ENCODE peak calls at places on chromosomes 2 and 18, in eight cellular contexts. One of them, this sample, is unnamed.

GRCh38 chr2:230734247-230735175 is 21.9 kb downstream of the CAB39 start:
- DNase-seq in CD8-positive, alpha-beta T cell: no peak
- DNase-seq in tibial artery: no peak
- DNase-seq in left ventricle myocardium inferior: no peak
- DNase-seq in breast epithelium: no peak
- DNase-seq in heart right ventricle: no peak
- DNase-seq in coronary artery: no peak
- DNase-seq in neural progenitor cell: no peak
- DNase-seq in this sample: no peak

GRCh38 chr2:135091681-135092080 is 39.6 kb downstream of the RAB3GAP1 start:
- DNase-seq in neural progenitor cell: no peak
- DNase-seq in coronary artery: no peak
- DNase-seq in heart right ventricle: no peak
- DNase-seq in left ventricle myocardium inferior: no peak
- DNase-seq in breast epithelium: no peak
- DNase-seq in tibial artery: no peak
- DNase-seq in CD8-positive, alpha-beta T cell: no peak
- DNase-seq in this sample: no peak

GRCh38 chr2:216695401-216695821 is at the start of gene IGFBP5:
- DNase-seq in neural progenitor cell: peak; percentile 94
- DNase-seq in coronary artery: peak; percentile 92
- DNase-seq in breast epithelium: peak; percentile 78
- DNase-seq in CD8-positive, alpha-beta T cell: no peak
- DNase-seq in left ventricle myocardium inferior: peak; percentile 92
- DNase-seq in heart right ventricle: peak; percentile 91
- DNase-seq in tibial artery: peak; percentile 96
- DNase-seq in this sample: peak; percentile 80

GRCh38 chr18:34493099-34493544 is 217.0 kb upstream of the DTNA start:
- DNase-seq in neural progenitor cell: peak; percentile 68
- DNase-seq in breast epithelium: peak; percentile 85
- DNase-seq in left ventricle myocardium inferior: peak; percentile 82
- DNase-seq in CD8-positive, alpha-beta T cell: no peak
- DNase-seq in coronary artery: peak; percentile 87
- DNase-seq in tibial artery: peak; percentile 92
- DNase-seq in heart right ventricle: peak; percentile 74
- DNase-seq in this sample: peak; percentile 53

GRCh38 chr2:71453404-71454220 is at the start of gene DYSF:
- DNase-seq in CD8-positive, alpha-beta T cell: no peak
- DNase-seq in heart right ventricle: peak; percentile 70
- DNase-seq in breast epithelium: no peak
- DNase-seq in coronary artery: no peak
- DNase-seq in tibial artery: peak; percentile 76
- DNase-seq in neural progenitor cell: peak; percentile 88
- DNase-seq in left ventricle myocardium inferior: peak; percentile 71
- DNase-seq in this sample: peak; percentile 53

GRCh38 chr2:36477744-36478143 is 120.2 kb downstream of the FEZ2 start:
- DNase-seq in coronary artery: no peak
- DNase-seq in breast epithelium: no peak
- DNase-seq in neural progenitor cell: no peak
- DNase-seq in tibial artery: no peak
- DNase-seq in CD8-positive, alpha-beta T cell: no peak
- DNase-seq in heart right ventricle: no peak
- DNase-seq in left ventricle myocardium inferior: no peak
- DNase-seq in this sample: no peak

GRCh38 chr2:163692081-163692480 is 43.7 kb downstream of the FIGN start:
- DNase-seq in coronary artery: no peak
- DNase-seq in tibial artery: no peak
- DNase-seq in heart right ventricle: no peak
- DNase-seq in neural progenitor cell: no peak
- DNase-seq in left ventricle myocardium inferior: no peak
- DNase-seq in breast epithelium: no peak
- DNase-seq in CD8-positive, alpha-beta T cell: no peak
- DNase-seq in this sample: no peak

GRCh38 chr18:7592305-7593071 is 25.4 kb downstream of the PTPRM start:
- DNase-seq in coronary artery: no peak
- DNase-seq in tibial artery: no peak
- DNase-seq in neural progenitor cell: peak; percentile 53
- DNase-seq in breast epithelium: no peak
- DNase-seq in left ventricle myocardium inferior: no peak
- DNase-seq in CD8-positive, alpha-beta T cell: no peak
- DNase-seq in heart right ventricle: no peak
- DNase-seq in this sample: no peak

GRCh38 chr2:38850045-38850444 is 25.7 kb downstream of the DHX57 start:
- DNase-seq in heart right ventricle: no peak
- DNase-seq in tibial artery: no peak
- DNase-seq in CD8-positive, alpha-beta T cell: no peak
- DNase-seq in breast epithelium: no peak
- DNase-seq in neural progenitor cell: no peak
- DNase-seq in left ventricle myocardium inferior: no peak
- DNase-seq in coronary artery: no peak
- DNase-seq in this sample: no peak

GRCh38 chr18:13606589-13607254 is 119.6 kb downstream of the FAM210A start:
- DNase-seq in coronary artery: no peak
- DNase-seq in neural progenitor cell: no peak
- DNase-seq in tibial artery: no peak
- DNase-seq in left ventricle myocardium inferior: no peak
- DNase-seq in CD8-positive, alpha-beta T cell: no peak
- DNase-seq in breast epithelium: no peak
- DNase-seq in heart right ventricle: no peak
- DNase-seq in this sample: no peak

GRCh38 chr2:55883339-55883738 is 40.2 kb downstream of the EFEMP1 start:
- DNase-seq in tibial artery: no peak
- DNase-seq in CD8-positive, alpha-beta T cell: no peak
- DNase-seq in heart right ventricle: peak; percentile 31
- DNase-seq in breast epithelium: no peak
- DNase-seq in coronary artery: no peak
- DNase-seq in neural progenitor cell: no peak
- DNase-seq in left ventricle myocardium inferior: peak; percentile 34
- DNase-seq in this sample: no peak

GRCh38 chr2:11286749-11287148 is 57.7 kb downstream of the ROCK2 start:
- DNase-seq in tibial artery: no peak
- DNase-seq in breast epithelium: no peak
- DNase-seq in CD8-positive, alpha-beta T cell: no peak
- DNase-seq in heart right ventricle: no peak
- DNase-seq in left ventricle myocardium inferior: no peak
- DNase-seq in coronary artery: no peak
- DNase-seq in neural progenitor cell: no peak
- DNase-seq in this sample: no peak

GRCh38 chr18:8699948-8700347 is 5.4 kb upstream of the MTCL1 start:
- DNase-seq in neural progenitor cell: no peak
- DNase-seq in CD8-positive, alpha-beta T cell: no peak
- DNase-seq in left ventricle myocardium inferior: no peak
- DNase-seq in breast epithelium: peak; percentile 42
- DNase-seq in coronary artery: no peak
- DNase-seq in heart right ventricle: no peak
- DNase-seq in tibial artery: no peak
- DNase-seq in this sample: no peak

GRCh38 chr2:108297436-108298141 is 8.9 kb downstream of the SULT1C2 start:
- DNase-seq in neural progenitor cell: no peak
- DNase-seq in breast epithelium: no peak
- DNase-seq in coronary artery: no peak
- DNase-seq in heart right ventricle: no peak
- DNase-seq in tibial artery: no peak
- DNase-seq in left ventricle myocardium inferior: no peak
- DNase-seq in CD8-positive, alpha-beta T cell: no peak
- DNase-seq in this sample: no peak

GRCh38 chr18:77940566-77940965 is 690.9 kb downstream of the GALR1 start:
- DNase-seq in coronary artery: no peak
- DNase-seq in heart right ventricle: no peak
- DNase-seq in breast epithelium: no peak
- DNase-seq in tibial artery: no peak
- DNase-seq in CD8-positive, alpha-beta T cell: no peak
- DNase-seq in neural progenitor cell: no peak
- DNase-seq in left ventricle myocardium inferior: no peak
- DNase-seq in this sample: no peak

GRCh38 chr2:47221956-47222355 is 66.8 kb upstream of the STPG4 start:
- DNase-seq in heart right ventricle: no peak
- DNase-seq in coronary artery: peak; percentile 24
- DNase-seq in breast epithelium: peak; percentile 29
- DNase-seq in left ventricle myocardium inferior: no peak
- DNase-seq in CD8-positive, alpha-beta T cell: no peak
- DNase-seq in tibial artery: peak; percentile 4
- DNase-seq in neural progenitor cell: no peak
- DNase-seq in this sample: no peak

GRCh38 chr2:90221300-90221651 is 1529.8 kb downstream of the RPIA start:
- DNase-seq in coronary artery: no peak
- DNase-seq in heart right ventricle: no peak
- DNase-seq in breast epithelium: no peak
- DNase-seq in tibial artery: no peak
- DNase-seq in CD8-positive, alpha-beta T cell: no peak
- DNase-seq in neural progenitor cell: no peak
- DNase-seq in left ventricle myocardium inferior: no peak
- DNase-seq in this sample: no peak

GRCh38 chr18:41940506-41941215 is 14.4 kb upstream of the PIK3C3 start:
- DNase-seq in CD8-positive, alpha-beta T cell: no peak
- DNase-seq in left ventricle myocardium inferior: no peak
- DNase-seq in neural progenitor cell: peak; percentile 2
- DNase-seq in coronary artery: no peak
- DNase-seq in tibial artery: no peak
- DNase-seq in breast epithelium: no peak
- DNase-seq in heart right ventricle: no peak
- DNase-seq in this sample: no peak

GRCh38 chr18:32439241-32439640 is 31.4 kb downstream of the GAREM1 start:
- DNase-seq in heart right ventricle: no peak
- DNase-seq in coronary artery: no peak
- DNase-seq in neural progenitor cell: no peak
- DNase-seq in breast epithelium: no peak
- DNase-seq in left ventricle myocardium inferior: no peak
- DNase-seq in CD8-positive, alpha-beta T cell: no peak
- DNase-seq in tibial artery: no peak
- DNase-seq in this sample: no peak

GRCh38 chr18:35141567-35142269 is 99.1 kb upstream of the ZNF397 start:
- DNase-seq in tibial artery: no peak
- DNase-seq in CD8-positive, alpha-beta T cell: no peak
- DNase-seq in heart right ventricle: no peak
- DNase-seq in neural progenitor cell: no peak
- DNase-seq in left ventricle myocardium inferior: no peak
- DNase-seq in breast epithelium: no peak
- DNase-seq in coronary artery: no peak
- DNase-seq in this sample: no peak

GRCh38 chr2:42470706-42471105 is 23.1 kb downstream of the KCNG3 start:
- DNase-seq in breast epithelium: no peak
- DNase-seq in heart right ventricle: no peak
- DNase-seq in tibial artery: no peak
- DNase-seq in neural progenitor cell: no peak
- DNase-seq in coronary artery: no peak
- DNase-seq in left ventricle myocardium inferior: no peak
- DNase-seq in CD8-positive, alpha-beta T cell: no peak
- DNase-seq in this sample: no peak

GRCh38 chr18:267380-267687 is 513 bp downstream of the THOC1 start:
- DNase-seq in coronary artery: no peak
- DNase-seq in tibial artery: no peak
- DNase-seq in neural progenitor cell: no peak
- DNase-seq in CD8-positive, alpha-beta T cell: no peak
- DNase-seq in breast epithelium: no peak
- DNase-seq in heart right ventricle: no peak
- DNase-seq in left ventricle myocardium inferior: no peak
- DNase-seq in this sample: no peak

GRCh38 chr2:190947139-190947538 is 66.5 kb downstream of the GLS start:
- DNase-seq in CD8-positive, alpha-beta T cell: no peak
- DNase-seq in coronary artery: no peak
- DNase-seq in neural progenitor cell: no peak
- DNase-seq in breast epithelium: no peak
- DNase-seq in tibial artery: no peak
- DNase-seq in left ventricle myocardium inferior: no peak
- DNase-seq in heart right ventricle: no peak
- DNase-seq in this sample: no peak

GRCh38 chr18:57798713-57799373 is 4.3 kb downstream of the ATP8B1 start:
- DNase-seq in coronary artery: no peak
- DNase-seq in neural progenitor cell: no peak
- DNase-seq in tibial artery: no peak
- DNase-seq in left ventricle myocardium inferior: no peak
- DNase-seq in breast epithelium: no peak
- DNase-seq in CD8-positive, alpha-beta T cell: no peak
- DNase-seq in heart right ventricle: no peak
- DNase-seq in this sample: no peak

GRCh38 chr2:1448009-1448408 is 34.7 kb downstream of the TPO start:
- DNase-seq in breast epithelium: no peak
- DNase-seq in CD8-positive, alpha-beta T cell: no peak
- DNase-seq in coronary artery: no peak
- DNase-seq in neural progenitor cell: no peak
- DNase-seq in heart right ventricle: no peak
- DNase-seq in left ventricle myocardium inferior: no peak
- DNase-seq in tibial artery: no peak
- DNase-seq in this sample: no peak

GRCh38 chr2:169479257-169480078 is at the start of gene BBS5:
- DNase-seq in heart right ventricle: peak; percentile 84
- DNase-seq in CD8-positive, alpha-beta T cell: peak; percentile 67
- DNase-seq in left ventricle myocardium inferior: peak; percentile 86
- DNase-seq in tibial artery: peak; percentile 88
- DNase-seq in breast epithelium: peak; percentile 57
- DNase-seq in coronary artery: peak; percentile 85
- DNase-seq in neural progenitor cell: peak; percentile 94
- DNase-seq in this sample: peak; percentile 74
- TF ChIP-seq CTCF in heart right ventricle: peak; percentile 41
- TF ChIP-seq CTCF in CD8-positive, alpha-beta T cell: peak; percentile 34
- TF ChIP-seq CTCF in left ventricle myocardium inferior: peak; percentile 54
- TF ChIP-seq CTCF in tibial artery: peak; percentile 29
- TF ChIP-seq CTCF in breast epithelium: peak; percentile 35
- TF ChIP-seq CTCF in coronary artery: no peak
- TF ChIP-seq CTCF in neural progenitor cell: peak; percentile 71
- TF ChIP-seq CTCF in this sample: peak; percentile 20

GRCh38 chr2:117917223-117917917 is 96.5 kb downstream of the CCDC93 start:
- DNase-seq in CD8-positive, alpha-beta T cell: no peak
- DNase-seq in breast epithelium: no peak
- DNase-seq in coronary artery: no peak
- DNase-seq in neural progenitor cell: peak; percentile 29
- DNase-seq in tibial artery: no peak
- DNase-seq in left ventricle myocardium inferior: no peak
- DNase-seq in heart right ventricle: no peak
- DNase-seq in this sample: no peak
- TF ChIP-seq CTCF in CD8-positive, alpha-beta T cell: no peak
- TF ChIP-seq CTCF in breast epithelium: no peak
- TF ChIP-seq CTCF in coronary artery: no peak
- TF ChIP-seq CTCF in neural progenitor cell: peak; percentile 49
- TF ChIP-seq CTCF in tibial artery: no peak
- TF ChIP-seq CTCF in left ventricle myocardium inferior: no peak
- TF ChIP-seq CTCF in heart right ventricle: peak; percentile 11
- TF ChIP-seq CTCF in this sample: no peak

GRCh38 chr2:30645745-30646119 is 161.5 kb downstream of the CAPN13 start:
- DNase-seq in breast epithelium: no peak
- DNase-seq in CD8-positive, alpha-beta T cell: no peak
- DNase-seq in coronary artery: no peak
- DNase-seq in tibial artery: no peak
- DNase-seq in heart right ventricle: no peak
- DNase-seq in neural progenitor cell: no peak
- DNase-seq in left ventricle myocardium inferior: no peak
- DNase-seq in this sample: no peak
- TF ChIP-seq CTCF in breast epithelium: no peak
- TF ChIP-seq CTCF in CD8-positive, alpha-beta T cell: no peak
- TF ChIP-seq CTCF in coronary artery: no peak
- TF ChIP-seq CTCF in tibial artery: no peak
- TF ChIP-seq CTCF in heart right ventricle: no peak
- TF ChIP-seq CTCF in neural progenitor cell: no peak
- TF ChIP-seq CTCF in left ventricle myocardium inferior: no peak
- TF ChIP-seq CTCF in this sample: no peak

DNA sequence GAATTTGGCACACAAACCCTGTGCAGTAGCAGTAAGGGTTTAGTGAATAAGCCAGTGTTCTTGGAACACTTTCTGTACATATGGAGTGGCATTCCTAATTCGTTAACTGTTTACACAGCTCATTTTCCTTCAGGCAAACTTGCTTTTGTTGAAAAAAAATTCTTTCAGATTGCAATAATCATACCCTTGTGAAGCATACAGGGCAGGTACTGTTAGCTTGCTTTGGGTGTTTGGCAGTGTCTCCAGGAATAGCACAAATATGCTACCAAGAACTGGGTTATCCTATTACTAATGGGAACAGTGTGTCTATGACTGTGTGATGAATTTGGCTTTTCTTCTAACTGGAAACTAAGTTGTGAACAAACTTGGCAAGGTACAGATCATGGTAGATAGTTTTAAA is 33.4 kb downstream of the UGP2 start:
- DNase-seq in breast epithelium: peak; percentile 58
- DNase-seq in heart right ventricle: no peak
- DNase-seq in CD8-positive, alpha-beta T cell: no peak
- DNase-seq in neural progenitor cell: no peak
- DNase-seq in left ventricle myocardium inferior: no peak
- DNase-seq in tibial artery: no peak
- DNase-seq in coronary artery: no peak
- DNase-seq in this sample: no peak
- TF ChIP-seq CTCF in breast epithelium: no peak
- TF ChIP-seq CTCF in heart right ventricle: no peak
- TF ChIP-seq CTCF in CD8-positive, alpha-beta T cell: no peak
- TF ChIP-seq CTCF in neural progenitor cell: no peak
- TF ChIP-seq CTCF in left ventricle myocardium inferior: no peak
- TF ChIP-seq CTCF in tibial artery: no peak
- TF ChIP-seq CTCF in coronary artery: no peak
- TF ChIP-seq CTCF in this sample: no peak

This sample was measured in mesothelial cell of epicardium.